ENCODE peak calls at places on chromosome 3, in six cellular contexts. Y is HFFc6, A is tibial artery, X is brain microvascular endothelial cell, C is neural crest cell, I is cardiac muscle cell. K is an unnamed sample.

GRCh38 chr3:7667774-7668173 is 806.9 kb downstream of the GRM7 start:
- DNase-seq in C (no peak), Y (no peak), I (no peak), A (no peak), X (no peak), K (no peak)

GRCh38 chr3:85862893-85863455 is 904.2 kb downstream of the CADM2 start:
- DNase-seq in C (no peak), X (no peak), A (no peak), Y (no peak), I (no peak), K (no peak)

GRCh38 chr3:119600732-119601131 is 3.0 kb downstream of the PLA1A start:
- DNase-seq in A (no peak), C (no peak), X (no peak), I (peak), Y (no peak), K (peak)

GRCh38 chr3:25854635-25855034 is 64.7 kb downstream of the OXSM start:
- DNase-seq in I (no peak), A (no peak), C (no peak), X (peak), Y (peak), K (no peak)

GRCh38 chr3:25035511-25035910 is 392.6 kb upstream of the RARB start:
- DNase-seq in C (no peak), I (no peak), Y (no peak), X (no peak), A (no peak), K (no peak)

GRCh38 chr3:139523718-139524117 is 15.8 kb downstream of the RBP1 start:
- DNase-seq in A (no peak), Y (no peak), X (no peak), I (no peak), C (no peak), K (no peak)

GRCh38 chr3:28066020-28066419 is 175.4 kb upstream of the CMC1 start:
- DNase-seq in C (no peak), X (no peak), I (no peak), A (no peak), Y (no peak), K (no peak)

GRCh38 chr3:187982149-187982548 is 171.8 kb upstream of the LPP start:
- DNase-seq in C (no peak), A (no peak), I (no peak), Y (no peak), X (no peak), K (no peak)

GRCh38 chr3:124520970-124521369 is 209.3 kb upstream of the UMPS start:
- DNase-seq in X (no peak), A (no peak), I (no peak), C (no peak), Y (no peak), K (no peak)

GRCh38 chr3:153906366-153906765 is 214.8 kb upstream of the ARHGEF26 start:
- DNase-seq in X (no peak), I (no peak), C (no peak), Y (no peak), A (no peak), K (no peak)

GRCh38 chr3:11499144-11499543 is 144.6 kb downstream of the VGLL4 start:
- DNase-seq in C (no peak), I (no peak), A (no peak), X (peak), Y (peak), K (no peak)

GRCh38 chr3:69972672-69973071 is 26.9 kb upstream of the SAMMSON start:
- DNase-seq in Y (no peak), A (no peak), C (no peak), X (no peak), I (no peak), K (no peak)

GRCh38 chr3:146446026-146446425 is 23.3 kb downstream of the PLSCR2 start:
- DNase-seq in I (no peak), A (no peak), C (no peak), Y (no peak), X (no peak), K (no peak)

GRCh38 chr3:156175570-156175969 is 55.2 kb downstream of the KCNAB1 start:
- DNase-seq in C (no peak), I (no peak), A (no peak), Y (no peak), X (no peak), K (no peak)

GRCh38 chr3:151906751-151907150 is 33.3 kb downstream of the SUCNR1 start:
- DNase-seq in C (no peak), I (no peak), X (no peak), A (no peak), Y (no peak), K (no peak)

DNA sequence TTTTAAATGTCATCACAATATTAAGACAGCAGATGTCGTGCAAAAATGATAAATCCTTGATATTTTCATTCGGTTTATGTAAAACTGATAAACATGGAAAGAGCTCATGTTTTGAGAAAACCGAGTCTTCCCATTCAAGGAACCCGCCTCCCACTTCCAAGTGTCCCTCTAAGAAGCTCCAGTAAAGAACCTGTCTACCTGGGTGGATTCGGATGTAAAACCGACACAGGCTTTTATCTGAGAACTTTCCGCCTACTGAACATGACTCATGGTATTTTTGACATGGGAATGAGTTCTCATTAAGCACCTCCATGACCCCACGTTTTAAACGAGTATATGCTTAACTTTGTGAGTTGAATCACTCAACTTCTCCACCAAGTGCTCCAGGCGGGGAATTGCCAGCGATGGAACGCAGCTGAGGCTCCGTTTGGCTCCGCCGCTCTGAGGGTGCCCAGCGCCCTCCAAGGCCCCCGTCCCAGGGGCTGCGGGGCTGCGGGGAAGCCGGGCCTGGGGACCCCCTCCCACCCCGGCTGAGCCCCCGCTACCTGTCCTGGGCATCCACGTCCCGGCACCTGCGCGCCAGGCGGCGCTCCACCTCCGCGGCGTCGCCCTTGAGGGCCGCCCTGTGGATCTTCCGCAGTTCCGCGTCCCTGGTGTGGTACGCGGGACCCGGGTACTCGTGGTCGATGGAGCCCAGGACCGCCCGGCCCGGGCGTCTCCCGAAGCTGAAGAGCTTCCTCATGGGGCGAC is 119.9 kb downstream of the LMLN start:
- DNase-seq in Y (no peak), I (peak), A (no peak), X (no peak), C (peak), K (no peak)
- TF ChIP-seq CTCF in Y (no peak), I (peak), A (no peak), X (peak), C (no peak), K (no peak)

GRCh38 chr3:108918866-108919265 is 34.8 kb downstream of the GUCA1C start:
- DNase-seq in X (no peak), C (no peak), A (no peak), Y (no peak), I (no peak), K (no peak)

GRCh38 chr3:108914774-108915641 is 38.7 kb downstream of the GUCA1C start:
- DNase-seq in Y (peak), C (peak), X (peak), A (no peak), I (peak), K (peak)
- TF ChIP-seq CTCF in Y (peak), C (peak), X (peak), A (peak), I (peak), K (peak)

GRCh38 chr3:186514296-186515002 is 29.7 kb downstream of the CRYGS start:
- DNase-seq in C (no peak), X (no peak), A (no peak), I (no peak), Y (no peak), K (no peak)
- TF ChIP-seq CTCF in C (peak), X (peak), A (no peak), I (peak), Y (peak), K (peak)

GRCh38 chr3:41448396-41448795 is 249.1 kb downstream of the CTNNB1 start:
- DNase-seq in C (no peak), Y (no peak), A (no peak), X (no peak), I (no peak), K (no peak)

GRCh38 chr3:41447701-41448100 is 248.4 kb downstream of the CTNNB1 start:
- DNase-seq in X (no peak), I (no peak), A (no peak), Y (no peak), C (no peak), K (no peak)

GRCh38 chr3:41450416-41451231 is 251.3 kb downstream of the CTNNB1 start:
- DNase-seq in C (no peak), A (no peak), I (peak), Y (peak), X (no peak), K (no peak)
- TF ChIP-seq CTCF in C (peak), A (no peak), I (no peak), Y (peak), X (peak), K (no peak)

DNA sequence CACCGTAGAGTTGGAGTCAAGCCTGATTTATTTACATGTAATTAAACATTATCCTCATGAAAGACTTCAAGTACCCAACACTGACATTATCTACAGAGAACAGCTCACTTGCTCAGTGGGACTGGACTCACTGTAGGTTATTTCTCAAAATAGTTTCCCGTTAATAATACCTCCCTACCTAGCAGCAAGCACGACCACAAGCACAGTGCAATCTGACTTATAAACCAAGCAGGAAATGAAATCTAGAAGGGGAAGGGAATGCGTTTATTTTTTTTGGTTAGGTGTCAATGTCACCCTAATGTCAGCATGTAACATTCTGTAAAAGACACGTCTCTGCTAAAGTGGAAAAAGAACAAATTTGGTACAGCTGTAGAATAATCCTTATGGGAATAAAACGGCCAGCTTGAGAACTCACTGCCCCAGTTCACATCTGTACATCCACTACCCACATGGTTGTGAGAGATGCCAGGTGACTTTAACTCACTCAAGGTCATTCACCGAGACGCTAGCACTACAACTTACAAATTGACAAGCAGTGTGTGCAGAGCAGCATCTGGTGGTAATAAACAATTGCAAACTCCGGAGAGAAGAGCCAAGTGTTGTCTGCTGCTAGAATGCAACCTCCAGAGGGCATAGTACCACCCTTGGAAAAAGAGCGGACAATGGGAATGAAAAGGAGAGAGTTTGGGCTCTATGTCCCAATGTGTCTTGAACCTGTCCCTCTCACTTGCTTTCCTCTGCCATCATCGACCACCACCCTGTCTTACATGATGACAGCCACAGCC is 242.5 kb downstream of the CADPS start:
- DNase-seq in I (no peak), A (no peak), Y (no peak), X (no peak), C (no peak), K (no peak)
- TF ChIP-seq CTCF in I (no peak), A (no peak), Y (peak), X (peak), C (no peak), K (no peak)

DNA sequence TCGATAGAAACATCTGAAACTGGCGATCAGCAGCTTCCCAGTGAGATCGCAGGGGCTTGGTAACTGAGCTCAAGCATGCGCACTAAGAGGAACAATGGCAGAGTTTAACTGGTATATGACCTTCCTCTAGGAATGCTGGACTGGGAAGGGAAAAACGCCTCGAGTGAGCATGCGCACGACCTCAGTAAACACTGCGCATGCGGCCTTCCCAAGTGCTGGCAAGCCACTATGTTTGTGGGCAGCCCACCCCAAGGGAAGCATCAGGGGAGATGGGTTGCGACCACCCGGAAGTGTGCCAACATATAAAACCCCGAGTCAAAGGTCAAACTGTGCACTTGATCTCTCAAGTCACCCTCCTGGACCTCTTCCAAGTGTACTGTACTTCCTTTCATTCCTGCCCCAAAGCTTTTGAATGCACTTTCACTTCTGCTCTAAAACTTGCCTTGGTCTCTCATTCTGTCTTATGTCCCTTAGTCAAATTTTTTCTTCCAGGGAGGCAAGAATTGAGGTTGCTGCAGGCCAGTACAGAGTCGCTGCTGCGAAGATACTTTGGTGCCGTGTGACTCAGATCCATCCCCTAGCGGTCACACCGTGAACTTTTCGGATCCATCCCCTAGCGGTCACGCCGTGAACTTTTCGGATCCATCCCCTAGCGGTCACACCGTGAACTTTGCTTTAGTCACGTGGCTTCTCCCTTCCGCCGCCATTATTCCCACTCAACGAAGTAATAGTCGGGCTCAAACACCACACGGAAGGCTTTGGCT is 243.3 kb downstream of the FAM43A start:
- DNase-seq in A (no peak), C (peak), Y (no peak), I (no peak), X (no peak), K (peak)
- TF ChIP-seq CTCF in A (peak), C (peak), Y (peak), I (peak), X (peak), K (peak)

K was measured in nephron progenitor cell.